ENCODE peak calls at places on chromosomes 16 and 17, in ten cellular contexts. One of them, this sample, is unnamed.

GRCh38 chr16:747978-748746 is 7.4 kb upstream of the CIAO3 start:
- DNase-seq in suprapubic skin: no peak
- DNase-seq in ovary: no peak
- DNase-seq in tibial artery: no peak
- DNase-seq in cardiac fibroblast: no peak
- DNase-seq in foreskin keratinocyte: no peak
- DNase-seq in progenitor cell of endocrine pancreas: no peak
- DNase-seq in breast epithelium: no peak
- DNase-seq in transverse colon: no peak
- DNase-seq in GM20000: no peak
- DNase-seq in this sample: no peak

GRCh38 chr17:67836205-67836987 is 11.1 kb downstream of the BPTF start:
- DNase-seq in foreskin keratinocyte: peak
- DNase-seq in ovary: no peak
- DNase-seq in suprapubic skin: no peak
- DNase-seq in breast epithelium: no peak
- DNase-seq in transverse colon: no peak
- DNase-seq in cardiac fibroblast: peak
- DNase-seq in GM20000: no peak
- DNase-seq in progenitor cell of endocrine pancreas: no peak
- DNase-seq in tibial artery: no peak
- DNase-seq in this sample: no peak

GRCh38 chr16:29877266-29877961 is 14.4 kb upstream of the CDIPT start:
- DNase-seq in cardiac fibroblast: peak
- DNase-seq in GM20000: peak
- DNase-seq in transverse colon: no peak
- DNase-seq in progenitor cell of endocrine pancreas: no peak
- DNase-seq in tibial artery: no peak
- DNase-seq in breast epithelium: no peak
- DNase-seq in foreskin keratinocyte: peak
- DNase-seq in suprapubic skin: no peak
- DNase-seq in ovary: no peak
- DNase-seq in this sample: peak

GRCh38 chr17:31789707-31790505 is 69.1 kb downstream of the COPRS start:
- DNase-seq in progenitor cell of endocrine pancreas: no peak
- DNase-seq in cardiac fibroblast: no peak
- DNase-seq in tibial artery: no peak
- DNase-seq in ovary: no peak
- DNase-seq in foreskin keratinocyte: no peak
- DNase-seq in breast epithelium: no peak
- DNase-seq in GM20000: peak
- DNase-seq in suprapubic skin: peak
- DNase-seq in transverse colon: no peak
- DNase-seq in this sample: peak

GRCh38 chr16:424623-425081 is 797 bp upstream of the RAB11FIP3 start:
- DNase-seq in tibial artery: peak
- DNase-seq in progenitor cell of endocrine pancreas: no peak
- DNase-seq in foreskin keratinocyte: no peak
- DNase-seq in cardiac fibroblast: peak
- DNase-seq in transverse colon: peak
- DNase-seq in ovary: peak
- DNase-seq in breast epithelium: no peak
- DNase-seq in GM20000: no peak
- DNase-seq in suprapubic skin: no peak
- DNase-seq in this sample: no peak

GRCh38 chr17:3796822-3797170 is 4.2 kb downstream of the ITGAE start:
- DNase-seq in progenitor cell of endocrine pancreas: no peak
- DNase-seq in cardiac fibroblast: no peak
- DNase-seq in transverse colon: no peak
- DNase-seq in tibial artery: no peak
- DNase-seq in ovary: no peak
- DNase-seq in foreskin keratinocyte: no peak
- DNase-seq in suprapubic skin: no peak
- DNase-seq in GM20000: peak
- DNase-seq in breast epithelium: no peak
- DNase-seq in this sample: no peak

GRCh38 chr17:691423-691822 is 23.2 kb downstream of the VPS53 start:
- DNase-seq in cardiac fibroblast: peak
- DNase-seq in breast epithelium: no peak
- DNase-seq in transverse colon: no peak
- DNase-seq in suprapubic skin: no peak
- DNase-seq in progenitor cell of endocrine pancreas: no peak
- DNase-seq in ovary: no peak
- DNase-seq in tibial artery: no peak
- DNase-seq in foreskin keratinocyte: peak
- DNase-seq in GM20000: no peak
- DNase-seq in this sample: no peak

GRCh38 chr16:14111713-14112538 is 40.8 kb downstream of the MRTFB start:
- DNase-seq in ovary: peak
- DNase-seq in tibial artery: peak
- DNase-seq in GM20000: no peak
- DNase-seq in foreskin keratinocyte: peak
- DNase-seq in progenitor cell of endocrine pancreas: no peak
- DNase-seq in cardiac fibroblast: peak
- DNase-seq in breast epithelium: no peak
- DNase-seq in transverse colon: peak
- DNase-seq in suprapubic skin: no peak
- DNase-seq in this sample: no peak

GRCh38 chr16:65117701-65118448 is 4.0 kb downstream of the CDH11 start:
- DNase-seq in breast epithelium: no peak
- DNase-seq in transverse colon: peak
- DNase-seq in cardiac fibroblast: peak
- DNase-seq in suprapubic skin: no peak
- DNase-seq in ovary: peak
- DNase-seq in GM20000: peak
- DNase-seq in tibial artery: peak
- DNase-seq in progenitor cell of endocrine pancreas: peak
- DNase-seq in foreskin keratinocyte: peak
- DNase-seq in this sample: no peak

GRCh38 chr16:72098936-72099335 is 5.3 kb downstream of the DHX38 start:
- DNase-seq in progenitor cell of endocrine pancreas: no peak
- DNase-seq in cardiac fibroblast: no peak
- DNase-seq in ovary: no peak
- DNase-seq in foreskin keratinocyte: no peak
- DNase-seq in breast epithelium: no peak
- DNase-seq in tibial artery: no peak
- DNase-seq in transverse colon: no peak
- DNase-seq in GM20000: no peak
- DNase-seq in suprapubic skin: no peak
- DNase-seq in this sample: no peak

DNA sequence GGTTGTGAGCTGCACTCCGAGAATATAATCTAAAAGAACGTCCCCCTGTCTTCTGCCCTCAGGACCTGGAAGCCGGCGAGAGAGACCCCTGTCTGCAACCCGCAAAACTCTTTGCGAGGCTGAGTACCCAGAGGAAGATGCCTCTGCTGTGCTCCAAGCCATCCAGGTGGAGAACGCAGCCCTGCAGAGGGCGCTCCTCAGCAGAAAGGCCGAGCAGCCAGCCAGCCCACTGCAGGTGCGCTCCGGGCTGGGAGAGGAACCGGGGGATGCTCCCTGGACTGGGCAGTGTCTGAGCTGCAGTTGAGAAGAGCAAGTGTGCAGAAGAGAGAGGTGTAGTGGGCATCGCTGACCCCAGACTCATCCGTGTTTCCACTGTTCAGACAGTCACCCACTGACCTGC is 148.3 kb downstream of the KATNIP start:
- DNase-seq in foreskin keratinocyte: no peak
- DNase-seq in tibial artery: peak
- DNase-seq in cardiac fibroblast: no peak
- DNase-seq in suprapubic skin: peak
- DNase-seq in progenitor cell of endocrine pancreas: no peak
- DNase-seq in transverse colon: no peak
- DNase-seq in GM20000: no peak
- DNase-seq in ovary: no peak
- DNase-seq in breast epithelium: peak
- DNase-seq in this sample: no peak
- TF ChIP-seq CTCF in foreskin keratinocyte: peak
- TF ChIP-seq CTCF in tibial artery: no peak
- TF ChIP-seq CTCF in cardiac fibroblast: peak
- TF ChIP-seq CTCF in suprapubic skin: no peak
- TF ChIP-seq CTCF in progenitor cell of endocrine pancreas: peak
- TF ChIP-seq CTCF in transverse colon: no peak
- TF ChIP-seq CTCF in GM20000: peak
- TF ChIP-seq CTCF in ovary: no peak
- TF ChIP-seq CTCF in breast epithelium: no peak
- TF ChIP-seq CTCF in this sample: no peak

DNA sequence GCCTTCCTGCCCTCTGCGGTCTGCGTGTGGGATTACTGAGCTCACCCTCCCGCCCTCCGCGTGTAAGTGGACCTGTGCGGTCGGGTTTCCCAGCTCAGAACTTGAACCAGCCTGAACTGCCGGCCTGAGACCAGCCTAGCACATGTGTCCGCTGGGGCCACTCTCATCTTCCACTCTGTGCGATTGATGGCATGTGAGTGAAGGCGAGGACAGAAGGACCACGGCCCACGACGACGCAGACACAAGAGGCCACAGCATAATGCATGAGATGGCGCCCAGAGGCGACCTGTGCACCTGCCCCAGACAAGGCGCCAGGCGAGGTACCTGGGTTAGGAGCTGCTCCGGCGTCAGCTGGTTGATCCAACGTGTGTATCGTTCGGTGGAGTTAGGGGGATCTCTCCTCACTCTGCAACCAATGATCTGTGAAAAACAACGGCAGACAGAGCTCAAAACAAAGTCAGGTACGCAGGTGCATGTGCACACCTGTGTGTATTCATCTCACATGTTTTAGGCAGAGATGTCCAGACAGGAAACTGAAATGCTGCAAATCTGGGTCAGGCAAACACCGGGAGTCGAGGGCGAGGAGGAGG is 74.5 kb upstream of the METRNL start:
- DNase-seq in cardiac fibroblast: no peak
- DNase-seq in progenitor cell of endocrine pancreas: no peak
- DNase-seq in tibial artery: no peak
- DNase-seq in breast epithelium: no peak
- DNase-seq in foreskin keratinocyte: no peak
- DNase-seq in GM20000: peak
- DNase-seq in transverse colon: no peak
- DNase-seq in suprapubic skin: no peak
- DNase-seq in ovary: no peak
- DNase-seq in this sample: no peak
- TF ChIP-seq CTCF in cardiac fibroblast: no peak
- TF ChIP-seq CTCF in progenitor cell of endocrine pancreas: no peak
- TF ChIP-seq CTCF in tibial artery: no peak
- TF ChIP-seq CTCF in breast epithelium: no peak
- TF ChIP-seq CTCF in foreskin keratinocyte: no peak
- TF ChIP-seq CTCF in GM20000: no peak
- TF ChIP-seq CTCF in transverse colon: no peak
- TF ChIP-seq CTCF in suprapubic skin: no peak
- TF ChIP-seq CTCF in ovary: no peak
- TF ChIP-seq CTCF in this sample: no peak

GRCh38 chr17:66737524-66737923 is 97.4 kb upstream of the CACNG5 start:
- DNase-seq in suprapubic skin: no peak
- DNase-seq in tibial artery: no peak
- DNase-seq in foreskin keratinocyte: no peak
- DNase-seq in breast epithelium: no peak
- DNase-seq in ovary: peak
- DNase-seq in cardiac fibroblast: peak
- DNase-seq in progenitor cell of endocrine pancreas: no peak
- DNase-seq in transverse colon: no peak
- DNase-seq in GM20000: no peak
- DNase-seq in this sample: no peak
- TF ChIP-seq CTCF in suprapubic skin: no peak
- TF ChIP-seq CTCF in tibial artery: no peak
- TF ChIP-seq CTCF in foreskin keratinocyte: no peak
- TF ChIP-seq CTCF in breast epithelium: no peak
- TF ChIP-seq CTCF in ovary: no peak
- TF ChIP-seq CTCF in cardiac fibroblast: no peak
- TF ChIP-seq CTCF in progenitor cell of endocrine pancreas: peak
- TF ChIP-seq CTCF in transverse colon: no peak
- TF ChIP-seq CTCF in GM20000: no peak
- TF ChIP-seq CTCF in this sample: no peak

GRCh38 chr16:82671743-82672142 is 45.0 kb downstream of the CDH13 start:
- DNase-seq in ovary: no peak
- DNase-seq in foreskin keratinocyte: no peak
- DNase-seq in cardiac fibroblast: no peak
- DNase-seq in transverse colon: peak
- DNase-seq in suprapubic skin: no peak
- DNase-seq in breast epithelium: no peak
- DNase-seq in progenitor cell of endocrine pancreas: no peak
- DNase-seq in GM20000: no peak
- DNase-seq in tibial artery: no peak
- DNase-seq in this sample: no peak
- TF ChIP-seq CTCF in ovary: no peak
- TF ChIP-seq CTCF in foreskin keratinocyte: peak
- TF ChIP-seq CTCF in cardiac fibroblast: peak
- TF ChIP-seq CTCF in transverse colon: no peak
- TF ChIP-seq CTCF in suprapubic skin: no peak
- TF ChIP-seq CTCF in breast epithelium: no peak
- TF ChIP-seq CTCF in progenitor cell of endocrine pancreas: peak
- TF ChIP-seq CTCF in GM20000: peak
- TF ChIP-seq CTCF in tibial artery: no peak
- TF ChIP-seq CTCF in this sample: no peak

GRCh38 chr17:36837616-36838272 is 99.5 kb upstream of the LHX1 start:
- DNase-seq in suprapubic skin: no peak
- DNase-seq in cardiac fibroblast: no peak
- DNase-seq in progenitor cell of endocrine pancreas: no peak
- DNase-seq in tibial artery: no peak
- DNase-seq in GM20000: no peak
- DNase-seq in ovary: no peak
- DNase-seq in transverse colon: no peak
- DNase-seq in foreskin keratinocyte: no peak
- DNase-seq in breast epithelium: no peak
- DNase-seq in this sample: no peak
- TF ChIP-seq CTCF in suprapubic skin: no peak
- TF ChIP-seq CTCF in cardiac fibroblast: no peak
- TF ChIP-seq CTCF in progenitor cell of endocrine pancreas: peak
- TF ChIP-seq CTCF in tibial artery: no peak
- TF ChIP-seq CTCF in GM20000: no peak
- TF ChIP-seq CTCF in ovary: no peak
- TF ChIP-seq CTCF in transverse colon: no peak
- TF ChIP-seq CTCF in foreskin keratinocyte: peak
- TF ChIP-seq CTCF in breast epithelium: no peak
- TF ChIP-seq CTCF in this sample: no peak